ENCODE peak calls at places on chromosomes 6 and 20, in four cellular contexts. T, C, S and A are unnamed samples.

GRCh38 chr6:89999154-89999553 is 104.9 kb downstream of the GJA10 start:
- DNase-seq in T (no peak), S (peak), C (peak), A (peak)

GRCh38 chr6:136753624-136754023 is 38.7 kb downstream of the MAP3K5 start:
- DNase-seq in C (peak), T (no peak), S (no peak), A (no peak)

GRCh38 chr6:125102411-125102810 is 51.2 kb upstream of the TPD52L1 start:
- DNase-seq in T (no peak), S (no peak), C (no peak), A (no peak)

GRCh38 chr6:45923831-45924391 is 91.7 kb downstream of the CLIC5 start:
- DNase-seq in C (no peak), T (no peak), S (no peak), A (no peak)

GRCh38 chr6:105402090-105402980 is 547 bp downstream of the PREP start:
- DNase-seq in T (peak), S (no peak), C (peak), A (no peak)

GRCh38 chr20:61579908-61580307 is 327.8 kb downstream of the CDH4 start:
- DNase-seq in T (no peak), S (no peak), C (no peak), A (no peak)

GRCh38 chr20:54067606-54068174 is 2.7 kb downstream of the BCAS1 start:
- DNase-seq in C (peak), T (no peak), S (peak), A (peak)

GRCh38 chr6:37354526-37355384 is 972 bp downstream of the RNF8 start:
- DNase-seq in S (no peak), T (peak), C (peak), A (peak)

GRCh38 chr6:41053056-41053455 is at the start of gene APOBEC2:
- DNase-seq in S (no peak), T (no peak), C (no peak), A (no peak)

GRCh38 chr6:46014054-46014453 is 1.6 kb downstream of the CLIC5 start:
- DNase-seq in S (no peak), T (no peak), C (no peak), A (no peak)

GRCh38 chr20:36847009-36847709 is 28.8 kb upstream of the TLDC2 start:
- DNase-seq in S (no peak), T (no peak), C (peak), A (no peak)

GRCh38 chr6:77264970-77265369 is 198.3 kb downstream of the HTR1B start:
- DNase-seq in T (no peak), S (no peak), C (no peak), A (no peak)

GRCh38 chr6:15329154-15329781 is 83.4 kb downstream of the JARID2 start:
- DNase-seq in T (peak), C (no peak), S (no peak), A (no peak)

GRCh38 chr6:118581489-118581959 is 33.4 kb downstream of the PLN start:
- DNase-seq in C (no peak), T (no peak), S (no peak), A (no peak)

GRCh38 chr6:137973201-137973600 is 106.1 kb downstream of the TNFAIP3 start:
- DNase-seq in T (no peak), C (no peak), S (no peak), A (no peak)

GRCh38 chr20:34271961-34272360 is 30.7 kb downstream of the ASIP start:
- DNase-seq in S (no peak), T (no peak), C (no peak), A (no peak)

GRCh38 chr6:35327349-35328027 is 14.9 kb upstream of the PPARD start:
- DNase-seq in T (peak), C (peak), S (peak), A (peak)

GRCh38 chr6:10720229-10720959 is 2.5 kb upstream of the TMEM14C start:
- DNase-seq in S (no peak), C (peak), T (peak), A (peak)

GRCh38 chr20:54431545-54431944 is 43.8 kb upstream of the DOK5 start:
- DNase-seq in S (no peak), T (no peak), C (no peak), A (no peak)

GRCh38 chr20:40711078-40711477 is 22.0 kb upstream of the MAFB start:
- DNase-seq in S (no peak), C (no peak), T (no peak), A (peak)

GRCh38 chr6:154039231-154039842 is at the start of gene OPRM1:
- DNase-seq in S (no peak), T (peak), C (no peak), A (peak)

GRCh38 chr6:11042750-11043551 is 1.2 kb downstream of the ELOVL2 start:
- DNase-seq in C (no peak), S (no peak), T (peak), A (no peak)

GRCh38 chr6:6996124-6996523 is 111.6 kb upstream of the RREB1 start:
- DNase-seq in T (no peak), C (no peak), S (no peak), A (no peak)

GRCh38 chr6:118743744-118744143 is 92.4 kb upstream of the CEP85L start:
- DNase-seq in S (no peak), T (no peak), C (no peak), A (no peak)

GRCh38 chr20:44990425-44990824 is 24.1 kb downstream of the STK4 start:
- DNase-seq in S (no peak), C (no peak), T (no peak), A (no peak)

GRCh38 chr6:89834884-89835792 is 5.5 kb downstream of the CASP8AP2 start:
- DNase-seq in T (no peak), S (no peak), C (no peak), A (no peak)

GRCh38 chr20:62550087-62550565 is 74.3 kb upstream of the GATA5 start:
- DNase-seq in C (no peak), S (no peak), T (no peak), A (no peak)

GRCh38 chr6:3687847-3688246 is 63.7 kb downstream of the PXDC1 start:
- DNase-seq in T (no peak), C (no peak), S (no peak), A (no peak)

GRCh38 chr6:27154696-27155095 is 92.8 kb upstream of the PRSS16 start:
- DNase-seq in T (no peak), S (no peak), C (no peak), A (no peak)

GRCh38 chr6:56719310-56719709 is 76.6 kb upstream of the DST start:
- DNase-seq in T (no peak), S (no peak), C (no peak), A (no peak)

GRCh38 chr6:130453230-130453629 is 87.4 kb downstream of the TMEM200A start:
- DNase-seq in S (no peak), C (no peak), T (no peak), A (no peak)

GRCh38 chr6:156107514-156108150 is 652.0 kb upstream of the NOX3 start:
- DNase-seq in T (no peak), C (no peak), S (no peak), A (no peak)

GRCh38 chr6:396126-396520 is 4.6 kb downstream of the IRF4 start:
- DNase-seq in T (no peak), S (no peak), C (no peak), A (no peak)

GRCh38 chr6:76633259-76633658 is 560.8 kb upstream of the IMPG1 start:
- DNase-seq in C (no peak), S (peak), T (no peak), A (no peak)

GRCh38 chr6:38169221-38169674 is 349.7 kb downstream of the ZFAND3 start:
- DNase-seq in C (no peak), S (no peak), T (no peak), A (no peak)

GRCh38 chr6:132715204-132715603 is 1.3 kb upstream of the VNN1 start:
- DNase-seq in S (peak), C (peak), T (peak), A (no peak)

GRCh38 chr6:72819609-72820008 is 197.7 kb downstream of the KCNQ5 start:
- DNase-seq in T (no peak), C (no peak), S (no peak), A (no peak)
- TF ChIP-seq POLR2AphosphoS5 in T (no peak), C (no peak), S (no peak), A (no peak)

DNA sequence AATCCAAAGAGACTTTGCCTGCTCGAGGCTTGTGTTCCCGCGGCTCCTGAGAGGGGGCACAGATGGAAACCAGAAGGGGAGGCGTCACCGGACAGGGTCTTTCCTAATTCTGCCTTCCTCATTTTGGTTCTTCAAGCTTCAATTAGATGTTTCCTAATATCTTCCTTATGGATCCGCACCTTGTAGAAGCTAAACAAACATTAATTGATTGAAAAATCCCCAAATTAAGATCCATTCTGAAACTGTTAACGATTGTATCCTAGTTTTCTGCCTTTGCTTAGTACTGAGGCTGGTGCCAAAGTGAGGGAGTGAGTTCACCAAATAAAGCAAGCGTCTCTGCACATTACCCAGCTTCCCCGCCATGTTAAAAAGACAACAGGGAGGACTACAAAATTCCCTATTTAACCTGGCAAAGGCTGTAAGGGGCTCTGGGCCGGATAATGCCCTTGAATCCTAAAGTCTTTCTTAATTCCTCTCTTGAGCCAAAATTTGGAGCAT is 123.2 kb downstream of the GPX5 start:
- DNase-seq in S (no peak), C (no peak), T (peak), A (no peak)
- TF ChIP-seq POLR2AphosphoS5 in S (no peak), C (no peak), T (no peak), A (no peak)

GRCh38 chr6:169190144-169190584 is 63.5 kb downstream of the THBS2 start:
- DNase-seq in T (no peak), C (peak), S (no peak), A (no peak)
- TF ChIP-seq POLR2AphosphoS5 in T (no peak), C (no peak), S (no peak), A (peak)

GRCh38 chr6:18154507-18155272 is at the start of gene TPMT:
- DNase-seq in T (no peak), C (peak), S (no peak), A (peak)
- TF ChIP-seq POLR2AphosphoS5 in T (peak), C (peak), S (peak), A (peak)

GRCh38 chr6:32439708-32440214 is at the start of gene HLA-DRA:
- DNase-seq in T (peak), C (no peak), S (peak), A (no peak)
- TF ChIP-seq POLR2AphosphoS5 in T (no peak), C (peak), S (no peak), A (no peak)

DNA sequence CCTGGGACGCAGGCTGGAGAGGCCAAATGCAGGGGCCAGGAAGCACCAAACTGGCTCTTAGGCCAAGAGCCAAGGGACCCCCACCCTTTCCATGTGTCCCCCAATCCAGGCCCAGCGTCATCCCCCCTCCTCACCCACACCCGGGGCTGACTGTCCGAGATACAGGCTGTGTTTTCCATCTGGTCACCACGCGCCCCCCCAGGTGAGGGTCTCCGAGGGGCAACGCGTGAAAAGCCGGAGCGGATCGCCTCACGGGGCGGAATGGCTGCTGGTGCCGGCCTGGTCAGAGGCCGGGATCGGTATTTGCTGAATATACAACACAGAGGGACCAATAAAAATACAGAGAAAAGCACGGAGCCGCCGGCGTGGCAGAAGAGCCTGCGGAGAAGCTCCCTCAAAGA is 5.2 kb upstream of the ABHD16B start:
- DNase-seq in C (no peak), T (no peak), S (no peak), A (no peak)
- TF ChIP-seq POLR2AphosphoS5 in C (no peak), T (no peak), S (no peak), A (no peak)

GRCh38 chr6:43500921-43501320 is 9.2 kb downstream of the LRRC73 start:
- DNase-seq in S (no peak), T (no peak), C (no peak), A (no peak)
- TF ChIP-seq POLR2AphosphoS5 in S (no peak), T (no peak), C (no peak), A (no peak)